ENCODE peak calls at places on chromosomes 6 and 20, in eight cellular contexts. Q is ovary, U is NB4, X is body of pancreas, M is heart left ventricle, L is spleen, K is A549, D is HCT116. R is an unnamed sample.

GRCh38 chr20:17227199-17227535 is 327 bp downstream of the PCSK2 start:
- DNase-seq in Q (no peak), U (no peak), X (no peak), M (no peak), L (no peak), K (no peak), D (no peak), R (no peak)

GRCh38 chr6:90106449-90106848 is 190.2 kb downstream of the BACH2 start:
- DNase-seq in Q (no peak), U (peak), X (no peak), M (no peak), L (no peak), K (no peak), D (no peak), R (no peak)

GRCh38 chr20:53853451-53853713 is 217.0 kb downstream of the BCAS1 start:
- DNase-seq in Q (no peak), U (no peak), X (no peak), M (no peak), L (no peak), K (no peak), D (no peak), R (no peak)

GRCh38 chr6:24545691-24546090 is 50.9 kb downstream of the ALDH5A1 start:
- DNase-seq in Q (no peak), U (no peak), X (no peak), M (no peak), L (no peak), K (no peak), D (no peak), R (no peak)

GRCh38 chr6:136524339-136524935 is 25.8 kb downstream of the MAP7 start:
- DNase-seq in Q (no peak), U (no peak), X (no peak), M (no peak), L (no peak), K (peak), D (no peak), R (no peak)

GRCh38 chr20:60469829-60470228 is 511.6 kb downstream of the CDH26 start:
- DNase-seq in Q (no peak), U (no peak), X (no peak), M (no peak), L (no peak), K (no peak), D (no peak), R (no peak)

GRCh38 chr6:151962246-151962846 is 154.9 kb downstream of the ESR1 start:
- DNase-seq in Q (no peak), U (peak), X (no peak), M (no peak), L (no peak), K (no peak), D (no peak), R (no peak)

GRCh38 chr6:13075491-13075845 is 252.9 kb downstream of the TBC1D7 start:
- DNase-seq in Q (no peak), U (no peak), X (no peak), M (no peak), L (no peak), K (no peak), D (no peak), R (no peak)

GRCh38 chr6:167045828-167046580 is 46.8 kb downstream of the CEP43 start:
- DNase-seq in Q (no peak), U (no peak), X (no peak), M (no peak), L (no peak), K (peak), D (no peak), R (no peak)

GRCh38 chr20:36941403-36941835 is 10.1 kb downstream of the SAMHD1 start:
- DNase-seq in Q (peak), U (no peak), X (peak), M (no peak), L (no peak), K (no peak), D (no peak), R (no peak)

GRCh38 chr6:84052204-84052882 is 18.8 kb downstream of the MRAP2 start:
- DNase-seq in Q (peak), U (peak), X (peak), M (peak), L (peak), K (no peak), D (no peak), R (peak)

GRCh38 chr6:13668291-13668928 is 43.2 kb downstream of the RANBP9 start:
- DNase-seq in Q (no peak), U (peak), X (no peak), M (no peak), L (no peak), K (peak), D (no peak), R (no peak)

GRCh38 chr6:34302929-34303328 is 54.1 kb upstream of the SMIM29 start:
- DNase-seq in Q (no peak), U (no peak), X (no peak), M (no peak), L (no peak), K (no peak), D (no peak), R (no peak)

GRCh38 chr6:77292564-77293546 is 170.4 kb downstream of the HTR1B start:
- DNase-seq in Q (no peak), U (no peak), X (no peak), M (no peak), L (no peak), K (peak), D (peak), R (peak)

GRCh38 chr20:58597021-58597940 is 53.8 kb upstream of the STX16 start:
- DNase-seq in Q (peak), U (no peak), X (no peak), M (peak), L (peak), K (no peak), D (no peak), R (no peak)

GRCh38 chr20:38830356-38830755 is 24.9 kb downstream of the PPP1R16B start:
- DNase-seq in Q (no peak), U (no peak), X (no peak), M (no peak), L (no peak), K (no peak), D (no peak), R (no peak)

GRCh38 chr6:112620832-112621569 is 273.9 kb downstream of the RFPL4B start:
- DNase-seq in Q (no peak), U (no peak), X (no peak), M (no peak), L (no peak), K (no peak), D (no peak), R (no peak)

GRCh38 chr20:3686867-3687321 is 5.1 kb upstream of the ADAM33 start:
- DNase-seq in Q (peak), U (no peak), X (peak), M (peak), L (no peak), K (no peak), D (no peak), R (peak)

GRCh38 chr6:83182114-83182513 is 11.0 kb downstream of the PGM3 start:
- DNase-seq in Q (no peak), U (no peak), X (no peak), M (no peak), L (no peak), K (no peak), D (no peak), R (no peak)

GRCh38 chr6:169312658-169313346 is 59.2 kb upstream of the THBS2 start:
- DNase-seq in Q (no peak), U (no peak), X (no peak), M (no peak), L (no peak), K (no peak), D (no peak), R (no peak)

GRCh38 chr6:81838724-81839425 is 86.4 kb upstream of the TENT5A start:
- DNase-seq in Q (no peak), U (peak), X (no peak), M (no peak), L (no peak), K (peak), D (no peak), R (no peak)

GRCh38 chr6:166526937-166527336 is 59.5 kb downstream of the RAMACL start:
- DNase-seq in Q (peak), U (no peak), X (no peak), M (no peak), L (no peak), K (no peak), D (no peak), R (no peak)

GRCh38 chr6:39664173-39664572 is 61.0 kb downstream of the KIF6 start:
- DNase-seq in Q (no peak), U (no peak), X (no peak), M (no peak), L (no peak), K (no peak), D (no peak), R (no peak)

GRCh38 chr20:2463616-2464365 is 6.8 kb downstream of the SNRPB start:
- DNase-seq in Q (no peak), U (no peak), X (no peak), M (no peak), L (no peak), K (no peak), D (no peak), R (no peak)
- TF ChIP-seq POLR2A in Q (no peak), U (no peak), X (no peak), M (no peak), L (no peak), K (no peak), D (no peak), R (no peak)

DNA sequence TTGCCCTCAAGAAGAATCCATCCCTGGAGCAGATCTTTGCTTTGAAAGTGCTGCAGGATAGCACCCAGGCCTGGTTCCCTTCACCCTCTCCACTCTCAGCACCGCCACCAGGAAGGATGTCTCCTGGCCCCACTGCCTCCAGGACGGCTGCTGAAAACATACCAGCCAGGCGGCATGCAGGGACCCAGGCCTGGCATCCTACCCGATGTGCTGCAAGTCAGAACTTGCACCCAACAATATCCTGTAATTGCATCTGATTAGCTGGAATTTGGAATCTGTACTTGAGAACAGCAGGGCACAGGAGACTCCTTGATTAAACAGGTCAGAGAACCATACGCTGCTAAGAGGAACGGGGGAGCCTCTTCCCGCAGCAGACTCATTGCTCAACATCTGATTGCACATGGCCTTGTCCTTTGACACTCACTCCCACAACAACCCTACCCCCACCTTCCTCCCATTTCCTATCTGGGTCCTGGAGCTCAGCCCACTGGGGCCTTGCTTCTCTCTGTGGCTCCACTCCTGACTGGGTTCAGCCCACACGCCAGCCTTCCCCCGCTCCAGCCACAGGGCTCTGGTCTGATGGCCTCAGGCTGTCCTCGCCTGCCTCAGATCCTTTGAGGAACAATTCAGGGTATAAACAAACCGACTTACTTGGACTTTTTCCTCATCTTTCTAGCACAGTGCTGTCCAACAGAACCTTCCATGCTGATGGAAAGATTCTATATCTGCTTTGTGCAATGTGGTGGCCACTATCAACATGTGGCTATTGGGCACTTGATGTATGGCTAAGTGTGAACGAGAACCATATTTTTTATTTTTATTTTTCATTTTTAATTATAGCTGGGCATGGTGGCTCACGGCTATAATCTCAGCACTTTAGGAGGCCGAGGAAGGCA is 78.0 kb downstream of the FGD2 start:
- DNase-seq in Q (peak), U (peak), X (peak), M (peak), L (peak), K (no peak), D (no peak), R (no peak)
- TF ChIP-seq POLR2A in Q (peak), U (no peak), X (no peak), M (no peak), L (no peak), K (no peak), D (no peak), R (no peak)

GRCh38 chr6:168089186-168090063 is 10.4 kb upstream of the FRMD1 start:
- DNase-seq in Q (no peak), U (peak), X (no peak), M (no peak), L (peak), K (no peak), D (no peak), R (no peak)

GRCh38 chr6:168086616-168087015 is 7.6 kb upstream of the FRMD1 start:
- DNase-seq in Q (no peak), U (no peak), X (no peak), M (no peak), L (no peak), K (no peak), D (no peak), R (no peak)

GRCh38 chr6:168086066-168086465 is 7.1 kb upstream of the FRMD1 start:
- DNase-seq in Q (no peak), U (no peak), X (no peak), M (no peak), L (no peak), K (no peak), D (no peak), R (no peak)

GRCh38 chr6:168088161-168089106 is 9.4 kb upstream of the FRMD1 start:
- DNase-seq in Q (peak), U (no peak), X (no peak), M (peak), L (peak), K (no peak), D (no peak), R (no peak)

DNA sequence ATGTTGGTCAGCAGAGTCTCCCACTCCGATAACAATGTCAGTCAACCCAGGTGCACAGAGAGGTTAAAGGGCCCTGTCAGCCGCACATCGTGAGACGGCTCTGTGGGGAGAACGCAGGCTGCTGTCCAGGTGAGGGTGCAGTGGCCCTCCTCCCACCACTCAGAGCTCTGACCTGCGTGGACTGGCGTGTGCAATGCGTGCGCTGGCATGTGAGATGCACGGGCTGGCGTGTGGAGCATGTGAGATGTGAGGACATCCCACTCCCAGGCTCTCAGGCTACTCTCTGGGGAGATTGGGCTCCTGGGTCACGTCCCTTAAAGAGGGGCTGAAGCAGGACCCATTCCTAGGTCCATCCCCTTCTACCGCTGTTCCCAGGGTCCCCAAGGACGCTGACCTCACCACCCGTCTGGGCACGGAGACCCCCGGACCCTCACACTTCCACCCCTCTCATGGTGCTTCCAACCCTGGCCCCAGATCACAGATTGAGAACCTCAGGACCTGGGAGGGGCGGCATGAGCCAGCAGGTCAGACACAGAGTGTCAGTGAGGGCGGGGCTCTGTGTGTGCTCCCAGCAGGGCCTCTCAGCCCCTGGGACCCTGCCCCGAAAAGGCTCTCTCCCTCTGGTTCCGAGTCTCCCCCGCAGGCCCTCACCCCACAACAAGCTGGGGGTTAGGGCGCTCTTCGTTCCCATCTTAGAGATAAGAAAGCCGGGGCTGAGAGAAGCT is 8.6 kb upstream of the FRMD1 start:
- DNase-seq in Q (no peak), U (no peak), X (no peak), M (no peak), L (no peak), K (no peak), D (no peak), R (no peak)
- TF ChIP-seq POLR2A in Q (no peak), U (no peak), X (no peak), M (no peak), L (no peak), K (no peak), D (no peak), R (no peak)

GRCh38 chr20:44722990-44723389 is 7.8 kb downstream of the CCN5 start:
- DNase-seq in Q (peak), U (no peak), X (no peak), M (no peak), L (no peak), K (no peak), D (no peak), R (no peak)
- TF ChIP-seq POLR2A in Q (no peak), U (no peak), X (no peak), M (no peak), L (no peak), K (no peak), D (no peak), R (no peak)

GRCh38 chr20:44983095-44983674 is 16.9 kb downstream of the STK4 start:
- DNase-seq in Q (no peak), U (no peak), X (no peak), M (no peak), L (no peak), K (no peak), D (no peak), R (no peak)

GRCh38 chr20:44976698-44977097 is 10.4 kb downstream of the STK4 start:
- DNase-seq in Q (no peak), U (no peak), X (no peak), M (no peak), L (no peak), K (no peak), D (no peak), R (no peak)

GRCh38 chr20:44981736-44982406 is 15.6 kb downstream of the STK4 start:
- DNase-seq in Q (no peak), U (no peak), X (no peak), M (no peak), L (no peak), K (no peak), D (no peak), R (no peak)

GRCh38 chr20:44979090-44979621 is 12.8 kb downstream of the STK4 start:
- DNase-seq in Q (no peak), U (peak), X (no peak), M (peak), L (no peak), K (no peak), D (no peak), R (no peak)
- TF ChIP-seq POLR2A in Q (no peak), U (no peak), X (no peak), M (no peak), L (no peak), K (no peak), D (no peak), R (no peak)

GRCh38 chr6:137811912-137812553 is 55.0 kb upstream of the TNFAIP3 start:
- DNase-seq in Q (no peak), U (peak), X (no peak), M (no peak), L (no peak), K (no peak), D (no peak), R (no peak)

GRCh38 chr6:137813308-137813707 is 53.8 kb upstream of the TNFAIP3 start:
- DNase-seq in Q (no peak), U (no peak), X (no peak), M (no peak), L (no peak), K (no peak), D (no peak), R (no peak)

GRCh38 chr6:137810554-137811120 is 56.4 kb upstream of the TNFAIP3 start:
- DNase-seq in Q (no peak), U (peak), X (no peak), M (no peak), L (no peak), K (no peak), D (no peak), R (no peak)

GRCh38 chr6:137808836-137809315 is 58.2 kb upstream of the TNFAIP3 start:
- DNase-seq in Q (no peak), U (peak), X (no peak), M (no peak), L (no peak), K (no peak), D (no peak), R (no peak)

GRCh38 chr6:137811121-137811911 is 55.7 kb upstream of the TNFAIP3 start:
- DNase-seq in Q (no peak), U (peak), X (peak), M (peak), L (peak), K (peak), D (peak), R (peak)
- TF ChIP-seq POLR2A in Q (no peak), U (peak), X (peak), M (no peak), L (no peak), K (no peak), D (no peak), R (no peak)

DNA sequence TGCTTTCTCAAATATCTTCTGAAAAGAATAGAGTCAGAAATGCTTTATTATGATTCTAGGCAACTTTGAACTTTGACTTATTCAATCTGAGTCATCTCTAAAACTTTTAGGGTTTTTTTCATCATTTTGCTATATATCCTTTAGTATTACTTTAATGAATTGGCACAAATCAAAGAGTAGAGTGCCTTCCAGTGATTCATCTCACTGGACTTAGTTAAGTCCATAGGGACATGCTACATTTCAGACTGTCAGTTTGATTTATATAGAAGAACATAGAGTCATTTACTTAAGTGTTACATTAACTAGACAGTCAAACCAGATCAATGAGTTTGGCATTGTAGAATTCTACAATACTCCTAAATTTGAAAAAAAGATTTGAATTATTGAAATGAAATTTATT is 1235.7 kb upstream of the MAP3K7 start:
- DNase-seq in Q (no peak), U (no peak), X (no peak), M (no peak), L (no peak), K (no peak), D (no peak), R (no peak)
- TF ChIP-seq POLR2A in Q (no peak), U (no peak), X (no peak), M (no peak), L (no peak), K (no peak), D (no peak), R (no peak)

GRCh38 chr6:43186706-43187105 is 4.7 kb downstream of the CUL9 start:
- DNase-seq in Q (no peak), U (no peak), X (no peak), M (no peak), L (peak), K (no peak), D (no peak), R (no peak)

GRCh38 chr6:43188426-43188825 is 6.4 kb downstream of the CUL9 start:
- DNase-seq in Q (no peak), U (no peak), X (no peak), M (no peak), L (peak), K (no peak), D (no peak), R (no peak)

GRCh38 chr6:43187821-43188220 is 5.8 kb downstream of the CUL9 start:
- DNase-seq in Q (no peak), U (no peak), X (no peak), M (no peak), L (peak), K (no peak), D (no peak), R (no peak)

GRCh38 chr6:43192911-43193310 is 10.9 kb downstream of the CUL9 start:
- DNase-seq in Q (no peak), U (no peak), X (no peak), M (no peak), L (peak), K (no peak), D (no peak), R (no peak)

DNA sequence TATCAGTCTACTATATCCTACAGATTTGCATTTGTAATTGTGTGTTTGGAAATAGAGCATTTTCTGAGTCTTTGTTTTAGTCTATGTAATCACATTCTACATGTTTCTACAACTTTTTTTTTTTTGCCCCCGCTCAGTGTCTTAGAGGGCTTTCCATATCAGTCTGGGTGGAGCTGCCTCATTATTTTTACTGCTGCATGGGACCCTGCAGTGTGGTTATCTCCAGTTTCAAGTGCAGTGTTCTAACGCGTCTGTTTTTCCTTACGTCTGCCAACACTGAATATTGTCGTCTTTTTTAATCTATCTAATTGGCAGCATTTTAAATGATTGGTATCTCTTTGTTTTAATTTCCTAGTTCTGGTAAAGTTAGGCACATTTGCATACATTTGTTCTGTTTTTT is 7.9 kb downstream of the CUL9 start:
- DNase-seq in Q (no peak), U (no peak), X (no peak), M (no peak), L (no peak), K (no peak), D (no peak), R (no peak)
- TF ChIP-seq POLR2A in Q (no peak), U (no peak), X (no peak), M (no peak), L (no peak), K (no peak), D (no peak), R (no peak)

R was measured in H54.